ENCODE peak calls at places on chromosomes 13 and 19, in six cellular contexts. One of them, this sample, is unnamed.

GRCh38 chr13:112587359-112587766 is 590 bp downstream of the TUBGCP3 start:
- DNase-seq in cardiac muscle cell: peak
- DNase-seq in brain microvascular endothelial cell: peak
- DNase-seq in heart left ventricle: peak
- DNase-seq in CD8-positive, alpha-beta memory T cell: peak
- DNase-seq in neuronal stem cell: peak
- DNase-seq in this sample: peak

GRCh38 chr13:80116107-80116506 is 224.8 kb downstream of the SPRY2 start:
- DNase-seq in neuronal stem cell: no peak
- DNase-seq in cardiac muscle cell: no peak
- DNase-seq in CD8-positive, alpha-beta memory T cell: no peak
- DNase-seq in heart left ventricle: no peak
- DNase-seq in brain microvascular endothelial cell: peak
- DNase-seq in this sample: no peak

GRCh38 chr13:113884821-113885220 is 20.9 kb upstream of the GAS6 start:
- DNase-seq in neuronal stem cell: no peak
- DNase-seq in heart left ventricle: no peak
- DNase-seq in CD8-positive, alpha-beta memory T cell: no peak
- DNase-seq in cardiac muscle cell: no peak
- DNase-seq in brain microvascular endothelial cell: no peak
- DNase-seq in this sample: no peak

GRCh38 chr19:50695251-50696064 is 24.1 kb downstream of the SHANK1 start:
- DNase-seq in cardiac muscle cell: peak
- DNase-seq in brain microvascular endothelial cell: no peak
- DNase-seq in CD8-positive, alpha-beta memory T cell: no peak
- DNase-seq in heart left ventricle: no peak
- DNase-seq in neuronal stem cell: peak
- DNase-seq in this sample: peak

GRCh38 chr19:35509018-35509652 is 4.3 kb downstream of the DMKN start:
- DNase-seq in heart left ventricle: no peak
- DNase-seq in CD8-positive, alpha-beta memory T cell: peak
- DNase-seq in brain microvascular endothelial cell: no peak
- DNase-seq in neuronal stem cell: no peak
- DNase-seq in cardiac muscle cell: peak
- DNase-seq in this sample: peak

GRCh38 chr13:102089177-102089576 is 312.7 kb downstream of the FGF14 start:
- DNase-seq in neuronal stem cell: no peak
- DNase-seq in heart left ventricle: no peak
- DNase-seq in cardiac muscle cell: peak
- DNase-seq in CD8-positive, alpha-beta memory T cell: no peak
- DNase-seq in brain microvascular endothelial cell: no peak
- DNase-seq in this sample: no peak

GRCh38 chr19:4297901-4298771 is 4.1 kb downstream of the TMIGD2 start:
- DNase-seq in heart left ventricle: no peak
- DNase-seq in neuronal stem cell: no peak
- DNase-seq in CD8-positive, alpha-beta memory T cell: no peak
- DNase-seq in brain microvascular endothelial cell: peak
- DNase-seq in cardiac muscle cell: no peak
- DNase-seq in this sample: no peak

GRCh38 chr13:113491982-113492381 is 1.5 kb upstream of the DCUN1D2 start:
- DNase-seq in CD8-positive, alpha-beta memory T cell: no peak
- DNase-seq in heart left ventricle: no peak
- DNase-seq in cardiac muscle cell: no peak
- DNase-seq in neuronal stem cell: no peak
- DNase-seq in brain microvascular endothelial cell: no peak
- DNase-seq in this sample: no peak

GRCh38 chr13:22569830-22570229 is 610.9 kb upstream of the SGCG start:
- DNase-seq in brain microvascular endothelial cell: no peak
- DNase-seq in cardiac muscle cell: no peak
- DNase-seq in heart left ventricle: no peak
- DNase-seq in neuronal stem cell: no peak
- DNase-seq in CD8-positive, alpha-beta memory T cell: no peak
- DNase-seq in this sample: no peak

GRCh38 chr13:113551081-113552000 is 33.2 kb upstream of the TFDP1 start:
- DNase-seq in heart left ventricle: no peak
- DNase-seq in brain microvascular endothelial cell: no peak
- DNase-seq in CD8-positive, alpha-beta memory T cell: no peak
- DNase-seq in neuronal stem cell: no peak
- DNase-seq in cardiac muscle cell: no peak
- DNase-seq in this sample: peak

GRCh38 chr19:38429055-38429810 is 3.2 kb upstream of the RASGRP4 start:
- DNase-seq in neuronal stem cell: no peak
- DNase-seq in CD8-positive, alpha-beta memory T cell: no peak
- DNase-seq in heart left ventricle: no peak
- DNase-seq in cardiac muscle cell: no peak
- DNase-seq in brain microvascular endothelial cell: no peak
- DNase-seq in this sample: no peak

GRCh38 chr19:18021121-18021755 is 13.3 kb downstream of the ARRDC2 start:
- DNase-seq in neuronal stem cell: no peak
- DNase-seq in heart left ventricle: peak
- DNase-seq in CD8-positive, alpha-beta memory T cell: peak
- DNase-seq in cardiac muscle cell: no peak
- DNase-seq in brain microvascular endothelial cell: peak
- DNase-seq in this sample: no peak

GRCh38 chr13:35549481-35549880 is 73.0 kb upstream of the MAB21L1 start:
- DNase-seq in heart left ventricle: no peak
- DNase-seq in neuronal stem cell: no peak
- DNase-seq in brain microvascular endothelial cell: peak
- DNase-seq in CD8-positive, alpha-beta memory T cell: no peak
- DNase-seq in cardiac muscle cell: no peak
- DNase-seq in this sample: no peak

GRCh38 chr19:4189641-4190040 is 7.2 kb downstream of the ANKRD24 start:
- DNase-seq in cardiac muscle cell: no peak
- DNase-seq in neuronal stem cell: no peak
- DNase-seq in heart left ventricle: no peak
- DNase-seq in CD8-positive, alpha-beta memory T cell: no peak
- DNase-seq in brain microvascular endothelial cell: no peak
- DNase-seq in this sample: no peak

GRCh38 chr19:51098366-51099069 is 9.7 kb downstream of the CTU1 start:
- DNase-seq in brain microvascular endothelial cell: no peak
- DNase-seq in neuronal stem cell: no peak
- DNase-seq in cardiac muscle cell: peak
- DNase-seq in CD8-positive, alpha-beta memory T cell: peak
- DNase-seq in heart left ventricle: peak
- DNase-seq in this sample: no peak

GRCh38 chr13:31236211-31236786 is 36.5 kb downstream of the B3GLCT start:
- DNase-seq in neuronal stem cell: peak
- DNase-seq in CD8-positive, alpha-beta memory T cell: peak
- DNase-seq in brain microvascular endothelial cell: peak
- DNase-seq in cardiac muscle cell: peak
- DNase-seq in heart left ventricle: no peak
- DNase-seq in this sample: no peak

GRCh38 chr19:7476941-7477494 is 11.8 kb downstream of the PEX11G start:
- DNase-seq in brain microvascular endothelial cell: no peak
- DNase-seq in heart left ventricle: no peak
- DNase-seq in CD8-positive, alpha-beta memory T cell: no peak
- DNase-seq in cardiac muscle cell: no peak
- DNase-seq in neuronal stem cell: no peak
- DNase-seq in this sample: no peak

GRCh38 chr13:106373989-106374572 is 161.4 kb downstream of the EFNB2 start:
- DNase-seq in heart left ventricle: no peak
- DNase-seq in neuronal stem cell: no peak
- DNase-seq in CD8-positive, alpha-beta memory T cell: no peak
- DNase-seq in cardiac muscle cell: no peak
- DNase-seq in brain microvascular endothelial cell: no peak
- DNase-seq in this sample: peak

GRCh38 chr13:32443111-32443510 is 15.2 kb upstream of the N4BP2L1 start:
- DNase-seq in cardiac muscle cell: peak
- DNase-seq in heart left ventricle: no peak
- DNase-seq in brain microvascular endothelial cell: no peak
- DNase-seq in neuronal stem cell: no peak
- DNase-seq in CD8-positive, alpha-beta memory T cell: peak
- DNase-seq in this sample: peak

GRCh38 chr19:403221-404036 is 5.5 kb downstream of the C2CD4C start:
- DNase-seq in neuronal stem cell: no peak
- DNase-seq in CD8-positive, alpha-beta memory T cell: no peak
- DNase-seq in cardiac muscle cell: no peak
- DNase-seq in heart left ventricle: no peak
- DNase-seq in brain microvascular endothelial cell: no peak
- DNase-seq in this sample: no peak

GRCh38 chr19:56097776-56098175 is 23.3 kb downstream of the ZNF787 start:
- DNase-seq in heart left ventricle: no peak
- DNase-seq in neuronal stem cell: no peak
- DNase-seq in brain microvascular endothelial cell: no peak
- DNase-seq in CD8-positive, alpha-beta memory T cell: no peak
- DNase-seq in cardiac muscle cell: no peak
- DNase-seq in this sample: no peak

GRCh38 chr19:28607066-28607583 is 605.8 kb downstream of the UQCRFS1 start:
- DNase-seq in neuronal stem cell: no peak
- DNase-seq in brain microvascular endothelial cell: no peak
- DNase-seq in CD8-positive, alpha-beta memory T cell: no peak
- DNase-seq in heart left ventricle: no peak
- DNase-seq in cardiac muscle cell: no peak
- DNase-seq in this sample: no peak

GRCh38 chr13:24076124-24076523 is 84.4 kb upstream of the SPATA13 start:
- DNase-seq in neuronal stem cell: no peak
- DNase-seq in CD8-positive, alpha-beta memory T cell: no peak
- DNase-seq in brain microvascular endothelial cell: no peak
- DNase-seq in cardiac muscle cell: no peak
- DNase-seq in heart left ventricle: no peak
- DNase-seq in this sample: no peak

GRCh38 chr13:98201178-98201577 is 24.1 kb upstream of the RNF113B start:
- DNase-seq in neuronal stem cell: no peak
- DNase-seq in heart left ventricle: no peak
- DNase-seq in cardiac muscle cell: no peak
- DNase-seq in CD8-positive, alpha-beta memory T cell: no peak
- DNase-seq in brain microvascular endothelial cell: no peak
- DNase-seq in this sample: no peak

GRCh38 chr13:98204546-98204945 is 27.5 kb upstream of the RNF113B start:
- DNase-seq in heart left ventricle: no peak
- DNase-seq in neuronal stem cell: no peak
- DNase-seq in brain microvascular endothelial cell: no peak
- DNase-seq in cardiac muscle cell: no peak
- DNase-seq in CD8-positive, alpha-beta memory T cell: no peak
- DNase-seq in this sample: no peak

GRCh38 chr13:98206946-98207345 is 29.9 kb upstream of the RNF113B start:
- DNase-seq in brain microvascular endothelial cell: peak
- DNase-seq in neuronal stem cell: no peak
- DNase-seq in heart left ventricle: no peak
- DNase-seq in cardiac muscle cell: no peak
- DNase-seq in CD8-positive, alpha-beta memory T cell: no peak
- DNase-seq in this sample: no peak

GRCh38 chr13:98202026-98202425 is 25.0 kb upstream of the RNF113B start:
- DNase-seq in CD8-positive, alpha-beta memory T cell: no peak
- DNase-seq in brain microvascular endothelial cell: no peak
- DNase-seq in cardiac muscle cell: peak
- DNase-seq in neuronal stem cell: no peak
- DNase-seq in heart left ventricle: no peak
- DNase-seq in this sample: no peak

GRCh38 chr13:98203641-98204326 is 26.7 kb upstream of the RNF113B start:
- DNase-seq in CD8-positive, alpha-beta memory T cell: no peak
- DNase-seq in brain microvascular endothelial cell: no peak
- DNase-seq in neuronal stem cell: no peak
- DNase-seq in cardiac muscle cell: no peak
- DNase-seq in heart left ventricle: no peak
- DNase-seq in this sample: no peak
- H3K4me3 ChIP-seq in CD8-positive, alpha-beta memory T cell: no peak
- H3K4me3 ChIP-seq in brain microvascular endothelial cell: no peak
- H3K4me3 ChIP-seq in neuronal stem cell: no peak
- H3K4me3 ChIP-seq in cardiac muscle cell: no peak
- H3K4me3 ChIP-seq in heart left ventricle: no peak
- H3K4me3 ChIP-seq in this sample: no peak

DNA sequence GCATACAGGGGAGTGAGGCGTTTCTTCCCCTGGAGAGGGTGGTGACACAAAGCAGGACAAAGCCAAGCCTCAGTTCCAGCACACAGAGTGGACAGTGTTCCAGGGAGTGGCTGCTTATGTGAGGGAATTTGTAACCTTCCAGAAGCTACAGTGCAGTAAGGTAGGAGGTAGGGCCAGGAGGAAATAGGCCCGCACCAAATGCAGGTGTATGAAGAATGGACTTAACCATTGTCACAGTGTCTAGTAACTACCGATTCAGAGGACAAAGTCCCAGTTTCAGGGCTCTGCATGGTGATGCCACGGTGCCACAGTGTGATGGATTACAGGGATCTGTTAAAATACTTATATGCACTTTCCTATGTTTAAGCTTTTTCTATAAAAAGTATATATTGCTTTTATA is 135.3 kb downstream of the ZIC5 start:
- DNase-seq in brain microvascular endothelial cell: no peak
- DNase-seq in cardiac muscle cell: no peak
- DNase-seq in neuronal stem cell: no peak
- DNase-seq in CD8-positive, alpha-beta memory T cell: no peak
- DNase-seq in heart left ventricle: no peak
- DNase-seq in this sample: no peak
- H3K27ac ChIP-seq in brain microvascular endothelial cell: no peak
- H3K27ac ChIP-seq in cardiac muscle cell: no peak
- H3K27ac ChIP-seq in neuronal stem cell: no peak
- H3K27ac ChIP-seq in CD8-positive, alpha-beta memory T cell: no peak
- H3K27ac ChIP-seq in heart left ventricle: no peak
- H3K27ac ChIP-seq in this sample: no peak

DNA sequence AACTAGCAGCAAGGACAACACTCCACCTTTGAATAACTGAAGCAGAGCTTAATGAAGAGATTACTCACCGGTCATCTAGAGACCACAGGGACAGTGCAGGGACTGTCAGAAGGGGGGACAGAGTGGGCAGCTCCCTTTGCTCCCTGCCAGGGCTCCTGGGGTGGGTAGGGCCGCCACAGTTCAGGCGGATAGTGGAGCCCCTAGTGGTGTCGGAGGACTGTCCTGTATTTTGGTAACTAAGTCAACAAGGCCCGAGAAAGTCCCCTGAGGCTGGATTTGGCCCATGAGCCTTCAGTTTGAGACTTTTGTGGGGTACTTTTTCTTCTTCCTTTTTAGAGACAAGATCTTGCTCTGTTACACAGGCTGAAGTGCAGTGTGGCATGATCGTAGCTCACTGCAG is 44.6 kb downstream of the GJA3 start:
- DNase-seq in neuronal stem cell: no peak
- DNase-seq in brain microvascular endothelial cell: no peak
- DNase-seq in heart left ventricle: no peak
- DNase-seq in CD8-positive, alpha-beta memory T cell: no peak
- DNase-seq in cardiac muscle cell: no peak
- DNase-seq in this sample: peak
- H3K4me3 ChIP-seq in neuronal stem cell: no peak
- H3K4me3 ChIP-seq in brain microvascular endothelial cell: no peak
- H3K4me3 ChIP-seq in heart left ventricle: no peak
- H3K4me3 ChIP-seq in CD8-positive, alpha-beta memory T cell: no peak
- H3K4me3 ChIP-seq in cardiac muscle cell: no peak
- H3K4me3 ChIP-seq in this sample: no peak

GRCh38 chr13:45447050-45447661 is 17.6 kb upstream of the COG3 start:
- DNase-seq in cardiac muscle cell: no peak
- DNase-seq in CD8-positive, alpha-beta memory T cell: no peak
- DNase-seq in neuronal stem cell: no peak
- DNase-seq in heart left ventricle: no peak
- DNase-seq in brain microvascular endothelial cell: no peak
- DNase-seq in this sample: no peak

GRCh38 chr13:45445053-45445452 is 19.7 kb upstream of the COG3 start:
- DNase-seq in brain microvascular endothelial cell: no peak
- DNase-seq in neuronal stem cell: no peak
- DNase-seq in CD8-positive, alpha-beta memory T cell: no peak
- DNase-seq in cardiac muscle cell: no peak
- DNase-seq in heart left ventricle: no peak
- DNase-seq in this sample: no peak

GRCh38 chr13:45441633-45442032 is 23.1 kb upstream of the COG3 start:
- DNase-seq in cardiac muscle cell: no peak
- DNase-seq in brain microvascular endothelial cell: peak
- DNase-seq in neuronal stem cell: no peak
- DNase-seq in CD8-positive, alpha-beta memory T cell: no peak
- DNase-seq in heart left ventricle: no peak
- DNase-seq in this sample: no peak

GRCh38 chr13:45448965-45449559 is 15.7 kb upstream of the COG3 start:
- DNase-seq in heart left ventricle: no peak
- DNase-seq in cardiac muscle cell: no peak
- DNase-seq in neuronal stem cell: no peak
- DNase-seq in CD8-positive, alpha-beta memory T cell: no peak
- DNase-seq in brain microvascular endothelial cell: no peak
- DNase-seq in this sample: no peak

GRCh38 chr13:45446181-45446580 is 18.6 kb upstream of the COG3 start:
- DNase-seq in heart left ventricle: no peak
- DNase-seq in CD8-positive, alpha-beta memory T cell: no peak
- DNase-seq in neuronal stem cell: no peak
- DNase-seq in cardiac muscle cell: no peak
- DNase-seq in brain microvascular endothelial cell: peak
- DNase-seq in this sample: no peak
- H3K27ac ChIP-seq in heart left ventricle: no peak
- H3K27ac ChIP-seq in CD8-positive, alpha-beta memory T cell: no peak
- H3K27ac ChIP-seq in neuronal stem cell: no peak
- H3K27ac ChIP-seq in cardiac muscle cell: no peak
- H3K27ac ChIP-seq in brain microvascular endothelial cell: no peak
- H3K27ac ChIP-seq in this sample: no peak